ENCODE peak calls at places on chromosomes 11 and 22, in five cellular contexts. K is GM20000; T is adrenal gland; V is ovary; E is CD8-positive, alpha-beta T cell. J is an unnamed sample.
A peak's percentile ranks its signal among the peaks of the same experiment; 100 is the strongest.

GRCh38 chr11:1153951-1154487 is 3.7 kb upstream of the MUC5AC start:
- DNase-seq in K (peak; percentile 24), T (peak; percentile 96), V (peak; percentile 19), E (no peak), J (peak; percentile 30)

GRCh38 chr11:77968337-77968736 is 26.1 kb downstream of the INTS4 start:
- DNase-seq in K (peak; percentile 18), T (no peak), V (no peak), E (no peak), J (no peak)

GRCh38 chr11:122261546-122261945 is 145.5 kb upstream of the BLID start:
- DNase-seq in K (no peak), T (no peak), V (no peak), E (no peak), J (no peak)

GRCh38 chr11:17014774-17015638 is 792 bp upstream of the PLEKHA7 start:
- DNase-seq in K (peak; percentile 83), T (no peak), V (no peak), E (no peak), J (no peak)

GRCh38 chr11:47156951-47157350 is 19.7 kb downstream of the ARFGAP2 start:
- DNase-seq in K (no peak), T (no peak), V (no peak), E (no peak), J (no peak)

GRCh38 chr11:11843233-11843632 is 1.5 kb downstream of the USP47 start:
- DNase-seq in K (peak; percentile 47), T (peak; percentile 24), V (no peak), E (no peak), J (no peak)

GRCh38 chr11:117457835-117458234 is 130.2 kb downstream of the CEP164 start:
- DNase-seq in K (no peak), T (no peak), V (no peak), E (no peak), J (no peak)

GRCh38 chr11:118111019-118111743 is 24.4 kb upstream of the SMIM35 start:
- DNase-seq in K (no peak), T (no peak), V (no peak), E (no peak), J (no peak)

GRCh38 chr11:47351159-47352126 is 1.1 kb downstream of the MYBPC3 start:
- DNase-seq in K (no peak), T (peak; percentile 72), V (no peak), E (no peak), J (no peak)

GRCh38 chr22:48423481-48423901 is 1404.2 kb downstream of the BRD1 start:
- DNase-seq in K (no peak), T (no peak), V (no peak), E (no peak), J (no peak)

GRCh38 chr11:86377972-86378371 is 3.3 kb downstream of the CCDC81 start:
- DNase-seq in K (no peak), T (no peak), V (no peak), E (no peak), J (no peak)

GRCh38 chr11:28922351-28922981 is 814.3 kb downstream of the METTL15 start:
- DNase-seq in K (no peak), T (no peak), V (no peak), E (no peak), J (no peak)

GRCh38 chr11:108916935-108917334 is 252.1 kb downstream of the DDX10 start:
- DNase-seq in K (no peak), T (peak; percentile 12), V (no peak), E (no peak), J (no peak)

GRCh38 chr11:64754919-64755662 is 4.7 kb downstream of the PYGM start:
- DNase-seq in K (no peak), T (no peak), V (no peak), E (no peak), J (no peak)

GRCh38 chr11:83721286-83721685 is 435.1 kb upstream of the CCDC90B start:
- DNase-seq in K (no peak), T (peak; percentile 49), V (no peak), E (no peak), J (no peak)

GRCh38 chr22:19477321-19478085 is 1.5 kb downstream of the UFD1 start:
- DNase-seq in K (no peak), T (no peak), V (no peak), E (no peak), J (no peak)
- TF ChIP-seq CTCF in K (no peak), T (no peak), V (no peak), E (no peak), J (peak; percentile 39)

GRCh38 chr11:21323617-21324016 is 654.2 kb downstream of the NELL1 start:
- DNase-seq in K (no peak), T (no peak), V (no peak), E (no peak), J (no peak)
- TF ChIP-seq CTCF in K (no peak), T (no peak), V (no peak), E (no peak), J (no peak)

DNA sequence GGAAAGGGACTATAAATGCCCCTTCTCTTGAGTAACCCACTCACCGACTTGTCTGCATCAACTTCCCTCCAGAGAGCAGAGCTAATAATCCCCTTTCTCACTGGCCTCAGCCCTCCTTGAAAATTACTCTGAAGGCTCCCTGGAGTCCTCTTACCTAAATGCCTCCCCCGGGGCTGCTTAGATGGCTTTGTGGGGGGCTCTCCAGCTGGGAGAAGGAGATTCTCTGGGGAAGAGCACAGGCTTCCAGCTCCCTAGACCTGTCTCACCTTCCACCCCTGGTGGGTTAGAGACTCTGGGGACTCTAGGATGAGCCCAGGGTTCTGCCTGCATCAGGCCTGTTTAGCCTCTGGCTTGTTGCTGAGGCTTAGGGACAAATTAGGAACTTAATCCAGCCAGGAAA is 39.8 kb downstream of the MIAT start:
- DNase-seq in K (no peak), T (no peak), V (no peak), E (no peak), J (no peak)
- TF ChIP-seq CTCF in K (no peak), T (no peak), V (no peak), E (no peak), J (no peak)

DNA sequence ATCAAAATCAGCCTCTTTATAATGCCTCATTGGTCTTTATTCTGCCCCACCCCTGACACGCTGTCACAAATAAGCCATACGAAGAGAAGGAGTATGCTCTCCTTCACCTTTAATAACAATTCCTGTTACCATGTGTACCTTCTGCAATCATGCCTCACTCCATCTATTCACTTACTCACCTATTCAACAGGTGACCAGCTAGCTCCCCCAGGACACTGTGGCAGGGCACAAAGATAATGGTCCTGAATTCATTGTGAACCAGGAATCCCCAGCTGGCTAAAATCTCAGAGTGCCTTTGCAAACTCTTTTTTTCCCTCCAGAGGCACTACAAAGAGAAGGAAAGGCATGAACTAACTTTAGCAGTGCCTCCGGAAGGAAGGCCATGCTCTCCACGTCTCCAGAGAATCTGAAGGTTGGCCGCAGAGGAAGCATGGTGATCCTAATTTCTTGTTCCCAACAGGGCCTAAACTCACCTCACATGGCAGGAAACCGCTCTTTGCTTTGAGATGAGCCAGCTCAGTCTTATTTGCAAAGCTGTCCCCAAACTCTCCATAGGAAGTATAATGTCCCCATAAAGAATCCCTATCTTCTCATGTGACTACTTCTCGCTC is 590.3 kb downstream of the BUD13 start:
- DNase-seq in K (no peak), T (no peak), V (no peak), E (no peak), J (no peak)
- TF ChIP-seq CTCF in K (no peak), T (no peak), V (no peak), E (no peak), J (no peak)

GRCh38 chr11:114180301-114181055 is 115.7 kb upstream of the NNMT start:
- DNase-seq in K (no peak), T (peak; percentile 65), V (peak; percentile 62), E (no peak), J (no peak)
- TF ChIP-seq CTCF in K (no peak), T (peak; percentile 59), V (peak; percentile 60), E (peak; percentile 36), J (peak; percentile 19)

GRCh38 chr11:21177379-21177778 is 508.0 kb downstream of the NELL1 start:
- DNase-seq in K (no peak), T (no peak), V (no peak), E (no peak), J (no peak)
- TF ChIP-seq CTCF in K (no peak), T (no peak), V (no peak), E (no peak), J (no peak)

DNA sequence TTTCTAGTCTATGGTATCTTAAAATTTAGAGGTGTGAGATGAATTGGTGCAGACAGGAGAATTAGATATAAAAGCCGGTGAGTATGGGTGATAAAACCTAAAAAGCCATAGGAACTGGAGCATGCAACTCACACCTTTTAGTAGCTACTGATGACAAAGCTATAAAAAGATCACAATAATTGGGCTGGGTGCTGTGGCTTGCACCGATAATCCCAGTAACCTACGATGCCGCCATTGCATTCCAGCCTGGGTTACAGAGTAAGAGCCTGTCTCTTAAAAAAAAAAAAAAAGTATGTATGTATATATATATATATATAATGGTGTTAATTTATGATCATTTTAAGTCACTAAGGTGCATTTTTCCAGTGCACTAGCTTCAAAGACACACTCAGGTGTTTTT is 17.2 kb downstream of the WEE1 start:
- DNase-seq in K (no peak), T (no peak), V (no peak), E (no peak), J (no peak)
- TF ChIP-seq CTCF in K (no peak), T (no peak), V (no peak), E (no peak), J (no peak)

GRCh38 chr22:38941488-38941987 is 15.9 kb upstream of the APOBEC3A start:
- DNase-seq in K (peak; percentile 73), T (no peak), V (no peak), E (no peak), J (no peak)

GRCh38 chr22:38942702-38943101 is 14.7 kb upstream of the APOBEC3A start:
- DNase-seq in K (no peak), T (no peak), V (no peak), E (no peak), J (no peak)

GRCh38 chr22:38944653-38945052 is 12.8 kb upstream of the APOBEC3A start:
- DNase-seq in K (no peak), T (no peak), V (no peak), E (no peak), J (no peak)

GRCh38 chr22:38943882-38944281 is 13.5 kb upstream of the APOBEC3A start:
- DNase-seq in K (no peak), T (no peak), V (no peak), E (no peak), J (no peak)

DNA sequence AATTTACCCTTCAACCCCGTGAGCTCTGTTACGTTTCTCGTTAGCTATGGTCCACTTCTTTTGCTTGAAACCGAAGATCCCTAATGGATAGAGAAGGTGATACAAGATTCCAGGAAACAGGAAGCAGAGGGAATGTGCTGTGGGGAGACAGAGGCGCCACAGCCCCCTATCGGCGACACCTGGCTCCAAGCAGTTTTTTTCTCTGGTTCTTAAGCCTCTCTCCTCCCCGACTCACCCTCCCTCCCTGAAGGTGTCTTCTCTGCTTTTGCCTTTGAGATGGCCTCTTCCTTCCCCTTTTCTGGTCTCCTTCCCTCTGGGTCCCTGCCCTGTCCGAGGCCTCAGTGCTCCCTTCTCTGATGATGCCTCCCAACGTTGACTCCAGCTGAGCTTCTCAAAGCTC is 14.2 kb upstream of the APOBEC3A start:
- DNase-seq in K (no peak), T (no peak), V (no peak), E (no peak), J (no peak)
- TF ChIP-seq CTCF in K (no peak), T (no peak), V (no peak), E (no peak), J (no peak)

GRCh38 chr11:35602160-35602793 is 16.0 kb upstream of the FJX1 start:
- DNase-seq in K (no peak), T (no peak), V (no peak), E (no peak), J (no peak)
- TF ChIP-seq CTCF in K (no peak), T (no peak), V (no peak), E (no peak), J (no peak)